ENCODE peak calls at places on chromosomes 13 and 19, in eight cellular contexts. T is AG04450; R is stimulated activated CD8-positive, alpha-beta memory T cell treated with anti-CD3 and anti-CD28 coated beads, Interleukin-15, amount 100 ng/mL, for 4 hours; N is lung; D is GM23338; L is activated naive CD4-positive, alpha-beta T cell; J is lower lobe of right lung; B is progenitor cell of endocrine pancreas. M is an unnamed sample.

GRCh38 chr19:17454579-17454978 is 6.1 kb upstream of the TMEM221 start:
- DNase-seq in T (no peak), R (no peak), N (no peak), D (peak), L (no peak), J (no peak), B (no peak), M (no peak)

GRCh38 chr19:30686252-30686762 is 314.1 kb downstream of the ZNF536 start:
- DNase-seq in T (no peak), R (no peak), N (no peak), D (peak), L (no peak), J (no peak), B (no peak), M (no peak)

GRCh38 chr13:28251462-28251861 is 113.1 kb downstream of the PAN3 start:
- DNase-seq in T (no peak), R (no peak), N (no peak), D (no peak), L (no peak), J (no peak), B (no peak), M (no peak)

GRCh38 chr13:27293873-27294515 is 23.4 kb downstream of the RASL11A start:
- DNase-seq in T (no peak), R (no peak), N (no peak), D (no peak), L (no peak), J (no peak), B (no peak), M (no peak)

GRCh38 chr13:40376296-40376849 is 290.1 kb downstream of the FOXO1 start:
- DNase-seq in T (no peak), R (no peak), N (no peak), D (no peak), L (no peak), J (no peak), B (no peak), M (no peak)

GRCh38 chr19:2963122-2963521 is 14.2 kb upstream of the TLE6 start:
- DNase-seq in T (no peak), R (no peak), N (no peak), D (no peak), L (no peak), J (no peak), B (no peak), M (no peak)

GRCh38 chr19:19782783-19783182 is 38.8 kb downstream of the ZNF506 start:
- DNase-seq in T (no peak), R (no peak), N (no peak), D (no peak), L (no peak), J (no peak), B (no peak), M (no peak)

GRCh38 chr19:41373993-41374392 is 2.3 kb upstream of the TMEM91 start:
- DNase-seq in T (peak), R (no peak), N (peak), D (no peak), L (no peak), J (peak), B (no peak), M (peak)

GRCh38 chr13:97141564-97142005 is 80.5 kb upstream of the MBNL2 start:
- DNase-seq in T (peak), R (no peak), N (peak), D (peak), L (no peak), J (no peak), B (peak), M (no peak)

GRCh38 chr19:40543029-40543597 is 33.6 kb upstream of the SHKBP1 start:
- DNase-seq in T (no peak), R (no peak), N (no peak), D (no peak), L (no peak), J (no peak), B (no peak), M (no peak)

GRCh38 chr19:11479470-11480080 is 1.3 kb downstream of the ELAVL3 start:
- DNase-seq in T (no peak), R (no peak), N (no peak), D (peak), L (no peak), J (no peak), B (peak), M (no peak)

GRCh38 chr19:5697890-5698634 is 8.0 kb downstream of the RPL36 start:
- DNase-seq in T (no peak), R (no peak), N (no peak), D (peak), L (no peak), J (no peak), B (no peak), M (no peak)

GRCh38 chr13:111031531-111031961 is 83.6 kb upstream of the ARHGEF7 start:
- DNase-seq in T (no peak), R (no peak), N (no peak), D (no peak), L (no peak), J (no peak), B (no peak), M (no peak)

GRCh38 chr19:5343848-5344247 is 3.2 kb upstream of the PTPRS start:
- DNase-seq in T (peak), R (no peak), N (no peak), D (no peak), L (no peak), J (no peak), B (no peak), M (no peak)

GRCh38 chr19:55386515-55386947 is 799 bp downstream of the RPL28 start:
- DNase-seq in T (no peak), R (no peak), N (no peak), D (no peak), L (no peak), J (no peak), B (no peak), M (no peak)

GRCh38 chr13:40269086-40269485 is 397.4 kb downstream of the FOXO1 start:
- DNase-seq in T (no peak), R (no peak), N (no peak), D (no peak), L (no peak), J (no peak), B (no peak), M (no peak)

GRCh38 chr19:40284501-40285352 is at the start of gene AKT2:
- DNase-seq in T (peak), R (peak), N (no peak), D (peak), L (peak), J (no peak), B (peak), M (peak)

GRCh38 chr19:29089315-29089855 is 123.6 kb downstream of the UQCRFS1 start:
- DNase-seq in T (no peak), R (no peak), N (no peak), D (no peak), L (no peak), J (no peak), B (no peak), M (no peak)

GRCh38 chr19:18879579-18880373 is 16.2 kb downstream of the CERS1 start:
- DNase-seq in T (no peak), R (no peak), N (no peak), D (peak), L (no peak), J (peak), B (no peak), M (no peak)

GRCh38 chr19:10412257-10412977 is 7.9 kb upstream of the PDE4A start:
- DNase-seq in T (no peak), R (no peak), N (no peak), D (no peak), L (no peak), J (no peak), B (no peak), M (no peak)

GRCh38 chr19:38737297-38737865 is 6.9 kb downstream of the CAPN12 start:
- DNase-seq in T (no peak), R (no peak), N (no peak), D (no peak), L (no peak), J (peak), B (no peak), M (no peak)

GRCh38 chr19:38194061-38194701 is 29.8 kb downstream of the DPF1 start:
- DNase-seq in T (no peak), R (no peak), N (no peak), D (no peak), L (no peak), J (no peak), B (no peak), M (no peak)

GRCh38 chr19:38514812-38515633 is 81.5 kb downstream of the RYR1 start:
- DNase-seq in T (peak), R (peak), N (peak), D (peak), L (peak), J (peak), B (peak), M (no peak)

GRCh38 chr13:50417597-50417996 is 402.4 kb downstream of the KCNRG start:
- DNase-seq in T (no peak), R (no peak), N (no peak), D (no peak), L (no peak), J (no peak), B (no peak), M (no peak)

GRCh38 chr19:460877-461609 is at the start of gene SHC2:
- DNase-seq in T (no peak), R (no peak), N (no peak), D (peak), L (no peak), J (no peak), B (peak), M (no peak)

GRCh38 chr19:801030-801860 is 4.0 kb downstream of the PTBP1 start:
- DNase-seq in T (no peak), R (no peak), N (peak), D (peak), L (no peak), J (peak), B (no peak), M (no peak)

GRCh38 chr19:35120492-35120891 is 4.9 kb downstream of the FXYD3 start:
- DNase-seq in T (no peak), R (no peak), N (no peak), D (no peak), L (no peak), J (no peak), B (no peak), M (no peak)

GRCh38 chr19:41691268-41691970 is 3.3 kb upstream of the CEACAM7 start:
- DNase-seq in T (no peak), R (no peak), N (no peak), D (peak), L (no peak), J (no peak), B (no peak), M (no peak)

GRCh38 chr19:10478903-10479384 is 24.2 kb downstream of the KEAP1 start:
- DNase-seq in T (peak), R (peak), N (peak), D (peak), L (peak), J (peak), B (peak), M (peak)

GRCh38 chr13:112063309-112063626 is 3.7 kb upstream of the SOX1 start:
- DNase-seq in T (no peak), R (no peak), N (no peak), D (no peak), L (no peak), J (no peak), B (no peak), M (no peak)

GRCh38 chr13:41458187-41458938 is 1.0 kb downstream of the RGCC start:
- DNase-seq in T (no peak), R (peak), N (peak), D (peak), L (peak), J (peak), B (no peak), M (no peak)

GRCh38 chr19:14147797-14148605 is 11.6 kb upstream of the ASF1B start:
- DNase-seq in T (peak), R (no peak), N (peak), D (peak), L (peak), J (peak), B (peak), M (no peak)

GRCh38 chr13:75832812-75833211 is 196.7 kb downstream of the LMO7 start:
- DNase-seq in T (no peak), R (no peak), N (no peak), D (no peak), L (no peak), J (no peak), B (no peak), M (no peak)

GRCh38 chr19:46493236-46494114 is 2.2 kb downstream of the PNMA8B start:
- DNase-seq in T (no peak), R (no peak), N (no peak), D (peak), L (peak), J (peak), B (no peak), M (no peak)

GRCh38 chr13:98571955-98572662 is 4.8 kb downstream of the STK24 start:
- DNase-seq in T (no peak), R (no peak), N (no peak), D (no peak), L (no peak), J (no peak), B (no peak), M (no peak)

GRCh38 chr19:18469245-18470107 is 31.5 kb upstream of the ISYNA1 start:
- DNase-seq in T (no peak), R (no peak), N (peak), D (peak), L (peak), J (peak), B (peak), M (no peak)

GRCh38 chr13:79999601-80000000 is 341.3 kb downstream of the SPRY2 start:
- DNase-seq in T (no peak), R (no peak), N (no peak), D (no peak), L (no peak), J (no peak), B (no peak), M (no peak)

GRCh38 chr13:83620535-83621220 is 261.6 kb downstream of the SLITRK1 start:
- DNase-seq in T (peak), R (no peak), N (no peak), D (no peak), L (no peak), J (no peak), B (no peak), M (no peak)

GRCh38 chr13:113833111-113833830 is 30.6 kb downstream of the GAS6 start:
- DNase-seq in T (no peak), R (no peak), N (no peak), D (no peak), L (no peak), J (peak), B (no peak), M (no peak)